ENCODE peak calls at places on chromosomes 5 and 9, in eight cellular contexts. One of them, this sample, is unnamed. For H3K4me1, the result is how much of the 10 kb centered on the place peaks cover.

GRCh38 chr9:22079873-22080341 is 70.8 kb upstream of the CDKN2B start:
- DNase-seq in breast epithelium: no peak
- DNase-seq in stomach: no peak
- DNase-seq in tibial nerve: peak
- DNase-seq in suprapubic skin: no peak
- DNase-seq in IMR-90: peak
- DNase-seq in fibroblast of lung: peak
- DNase-seq in tibial artery: peak
- DNase-seq in this sample: no peak

GRCh38 chr5:343461-344401 is 22.2 kb downstream of the AHRR start:
- DNase-seq in breast epithelium: no peak
- DNase-seq in tibial artery: no peak
- DNase-seq in suprapubic skin: no peak
- DNase-seq in tibial nerve: no peak
- DNase-seq in stomach: peak
- DNase-seq in fibroblast of lung: peak
- DNase-seq in IMR-90: peak
- DNase-seq in this sample: peak

GRCh38 chr9:92963831-92964606 is 16.7 kb downstream of the FGD3 start:
- DNase-seq in breast epithelium: peak
- DNase-seq in fibroblast of lung: no peak
- DNase-seq in suprapubic skin: peak
- DNase-seq in tibial nerve: peak
- DNase-seq in IMR-90: no peak
- DNase-seq in stomach: peak
- DNase-seq in tibial artery: peak
- DNase-seq in this sample: no peak

GRCh38 chr5:23466401-23466886 is 41.0 kb upstream of the PRDM9 start:
- DNase-seq in tibial artery: no peak
- DNase-seq in suprapubic skin: no peak
- DNase-seq in fibroblast of lung: peak
- DNase-seq in IMR-90: no peak
- DNase-seq in tibial nerve: no peak
- DNase-seq in stomach: no peak
- DNase-seq in breast epithelium: no peak
- DNase-seq in this sample: peak

GRCh38 chr5:126354012-126354856 is 69.0 kb upstream of the GRAMD2B start:
- DNase-seq in suprapubic skin: no peak
- DNase-seq in fibroblast of lung: peak
- DNase-seq in breast epithelium: no peak
- DNase-seq in tibial artery: no peak
- DNase-seq in tibial nerve: peak
- DNase-seq in stomach: no peak
- DNase-seq in IMR-90: peak
- DNase-seq in this sample: peak

GRCh38 chr5:91598216-91598615 is 215.1 kb upstream of the ARRDC3 start:
- DNase-seq in tibial nerve: no peak
- DNase-seq in tibial artery: no peak
- DNase-seq in fibroblast of lung: no peak
- DNase-seq in IMR-90: no peak
- DNase-seq in breast epithelium: no peak
- DNase-seq in stomach: no peak
- DNase-seq in suprapubic skin: no peak
- DNase-seq in this sample: no peak

GRCh38 chr9:112970939-112971338 is 41.1 kb downstream of the ZNF883 start:
- DNase-seq in breast epithelium: no peak
- DNase-seq in stomach: no peak
- DNase-seq in tibial artery: no peak
- DNase-seq in suprapubic skin: no peak
- DNase-seq in tibial nerve: no peak
- DNase-seq in fibroblast of lung: peak
- DNase-seq in IMR-90: no peak
- DNase-seq in this sample: no peak

GRCh38 chr9:76379494-76379893 is 14.7 kb downstream of the RFK start:
- DNase-seq in IMR-90: no peak
- DNase-seq in breast epithelium: no peak
- DNase-seq in suprapubic skin: no peak
- DNase-seq in tibial nerve: no peak
- DNase-seq in tibial artery: no peak
- DNase-seq in stomach: peak
- DNase-seq in fibroblast of lung: no peak
- DNase-seq in this sample: no peak

GRCh38 chr5:143898914-143899591 is 87.1 kb downstream of the HMHB1 start:
- DNase-seq in stomach: no peak
- DNase-seq in breast epithelium: no peak
- DNase-seq in IMR-90: no peak
- DNase-seq in tibial artery: no peak
- DNase-seq in fibroblast of lung: peak
- DNase-seq in suprapubic skin: no peak
- DNase-seq in tibial nerve: no peak
- DNase-seq in this sample: no peak

GRCh38 chr9:122463828-122464632 is 13.7 kb downstream of the OR1J1 start:
- DNase-seq in tibial nerve: no peak
- DNase-seq in breast epithelium: no peak
- DNase-seq in IMR-90: no peak
- DNase-seq in fibroblast of lung: no peak
- DNase-seq in stomach: no peak
- DNase-seq in tibial artery: no peak
- DNase-seq in suprapubic skin: no peak
- DNase-seq in this sample: peak

GRCh38 chr5:42812620-42813019 is 928 bp upstream of the SELENOP start:
- DNase-seq in stomach: no peak
- DNase-seq in suprapubic skin: no peak
- DNase-seq in tibial nerve: no peak
- DNase-seq in breast epithelium: no peak
- DNase-seq in fibroblast of lung: no peak
- DNase-seq in IMR-90: no peak
- DNase-seq in tibial artery: no peak
- DNase-seq in this sample: no peak

GRCh38 chr5:147534172-147534951 is 24.5 kb upstream of the DPYSL3 start:
- DNase-seq in breast epithelium: no peak
- DNase-seq in fibroblast of lung: peak
- DNase-seq in tibial nerve: no peak
- DNase-seq in IMR-90: peak
- DNase-seq in suprapubic skin: no peak
- DNase-seq in stomach: no peak
- DNase-seq in tibial artery: no peak
- DNase-seq in this sample: no peak

GRCh38 chr9:137550958-137551655 is 572 bp upstream of the MRPL41 start:
- DNase-seq in tibial artery: no peak
- DNase-seq in fibroblast of lung: no peak
- DNase-seq in tibial nerve: no peak
- DNase-seq in stomach: no peak
- DNase-seq in breast epithelium: no peak
- DNase-seq in suprapubic skin: peak
- DNase-seq in IMR-90: peak
- DNase-seq in this sample: peak

GRCh38 chr9:113269355-113269754 is 6.0 kb downstream of the CDC26 start:
- DNase-seq in stomach: no peak
- DNase-seq in IMR-90: no peak
- DNase-seq in suprapubic skin: no peak
- DNase-seq in tibial nerve: no peak
- DNase-seq in fibroblast of lung: no peak
- DNase-seq in breast epithelium: no peak
- DNase-seq in tibial artery: no peak
- DNase-seq in this sample: no peak

GRCh38 chr9:135649508-135649907 is 10.2 kb upstream of the GLT6D1 start:
- DNase-seq in stomach: no peak
- DNase-seq in suprapubic skin: no peak
- DNase-seq in fibroblast of lung: no peak
- DNase-seq in IMR-90: no peak
- DNase-seq in tibial nerve: no peak
- DNase-seq in breast epithelium: no peak
- DNase-seq in tibial artery: no peak
- DNase-seq in this sample: no peak

GRCh38 chr9:90925581-90926257 is 124.1 kb downstream of the SYK start:
- DNase-seq in breast epithelium: no peak
- DNase-seq in stomach: no peak
- DNase-seq in fibroblast of lung: peak
- DNase-seq in suprapubic skin: no peak
- DNase-seq in tibial artery: no peak
- DNase-seq in tibial nerve: no peak
- DNase-seq in IMR-90: peak
- DNase-seq in this sample: no peak

GRCh38 chr5:64632251-64632650 is 58.1 kb upstream of the SHISAL2B start:
- DNase-seq in IMR-90: peak
- DNase-seq in tibial artery: no peak
- DNase-seq in suprapubic skin: no peak
- DNase-seq in tibial nerve: no peak
- DNase-seq in fibroblast of lung: peak
- DNase-seq in breast epithelium: no peak
- DNase-seq in stomach: no peak
- DNase-seq in this sample: no peak

GRCh38 chr9:116000748-116001329 is 152.8 kb upstream of the PAPPA start:
- DNase-seq in IMR-90: no peak
- DNase-seq in suprapubic skin: no peak
- DNase-seq in fibroblast of lung: no peak
- DNase-seq in stomach: peak
- DNase-seq in tibial artery: no peak
- DNase-seq in breast epithelium: no peak
- DNase-seq in tibial nerve: no peak
- DNase-seq in this sample: peak

GRCh38 chr9:6197330-6197729 is 18.3 kb upstream of the IL33 start:
- DNase-seq in tibial nerve: no peak
- DNase-seq in IMR-90: peak
- DNase-seq in suprapubic skin: no peak
- DNase-seq in fibroblast of lung: peak
- DNase-seq in breast epithelium: no peak
- DNase-seq in stomach: no peak
- DNase-seq in tibial artery: no peak
- DNase-seq in this sample: peak

GRCh38 chr5:72298711-72299110 is 21.3 kb downstream of the MRPS27 start:
- DNase-seq in fibroblast of lung: no peak
- DNase-seq in suprapubic skin: no peak
- DNase-seq in stomach: no peak
- DNase-seq in tibial nerve: no peak
- DNase-seq in breast epithelium: no peak
- DNase-seq in IMR-90: no peak
- DNase-seq in tibial artery: no peak
- DNase-seq in this sample: no peak
- H3K4me1 ChIP-seq in fibroblast of lung: under half
- H3K4me1 ChIP-seq in suprapubic skin: under half
- H3K4me1 ChIP-seq in stomach: under half
- H3K4me1 ChIP-seq in tibial nerve: under half
- H3K4me1 ChIP-seq in breast epithelium: under half
- H3K4me1 ChIP-seq in IMR-90: under half
- H3K4me1 ChIP-seq in tibial artery: under half
- H3K4me1 ChIP-seq in this sample: under half

DNA sequence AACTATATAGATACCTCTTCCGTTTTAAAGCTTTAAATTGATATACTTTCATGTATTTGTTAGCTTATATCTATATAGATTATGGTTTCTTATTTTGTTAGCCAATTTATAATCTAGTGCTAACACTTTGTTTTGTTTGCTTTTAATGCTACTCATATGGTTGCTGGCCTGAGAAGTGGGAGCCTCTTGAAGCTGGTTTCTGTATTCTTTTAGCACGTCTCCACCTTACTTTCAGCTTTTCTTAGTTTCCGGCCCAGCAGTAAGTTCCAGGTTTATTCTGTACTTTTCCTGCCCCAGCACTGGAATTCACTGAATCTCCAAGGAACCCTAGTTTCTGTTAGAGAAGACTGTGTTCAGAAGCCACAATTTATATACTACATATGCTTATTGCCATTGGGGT is 458.9 kb downstream of the PRR16 start:
- DNase-seq in suprapubic skin: no peak
- DNase-seq in stomach: no peak
- DNase-seq in fibroblast of lung: no peak
- DNase-seq in IMR-90: no peak
- DNase-seq in breast epithelium: no peak
- DNase-seq in tibial nerve: no peak
- DNase-seq in tibial artery: no peak
- DNase-seq in this sample: no peak
- H3K4me3 ChIP-seq in suprapubic skin: no peak
- H3K4me3 ChIP-seq in stomach: no peak
- H3K4me3 ChIP-seq in fibroblast of lung: no peak
- H3K4me3 ChIP-seq in IMR-90: no peak
- H3K4me3 ChIP-seq in breast epithelium: no peak
- H3K4me3 ChIP-seq in tibial nerve: no peak
- H3K4me3 ChIP-seq in tibial artery: no peak
- H3K4me3 ChIP-seq in this sample: no peak

GRCh38 chr5:132339502-132339901 is 30.0 kb upstream of the SLC22A5 start:
- DNase-seq in breast epithelium: no peak
- DNase-seq in tibial nerve: no peak
- DNase-seq in stomach: no peak
- DNase-seq in IMR-90: no peak
- DNase-seq in suprapubic skin: no peak
- DNase-seq in tibial artery: no peak
- DNase-seq in fibroblast of lung: no peak
- DNase-seq in this sample: no peak

GRCh38 chr5:132344775-132345514 is 24.6 kb upstream of the SLC22A5 start:
- DNase-seq in tibial nerve: no peak
- DNase-seq in IMR-90: no peak
- DNase-seq in fibroblast of lung: no peak
- DNase-seq in stomach: no peak
- DNase-seq in suprapubic skin: no peak
- DNase-seq in tibial artery: no peak
- DNase-seq in breast epithelium: no peak
- DNase-seq in this sample: no peak

DNA sequence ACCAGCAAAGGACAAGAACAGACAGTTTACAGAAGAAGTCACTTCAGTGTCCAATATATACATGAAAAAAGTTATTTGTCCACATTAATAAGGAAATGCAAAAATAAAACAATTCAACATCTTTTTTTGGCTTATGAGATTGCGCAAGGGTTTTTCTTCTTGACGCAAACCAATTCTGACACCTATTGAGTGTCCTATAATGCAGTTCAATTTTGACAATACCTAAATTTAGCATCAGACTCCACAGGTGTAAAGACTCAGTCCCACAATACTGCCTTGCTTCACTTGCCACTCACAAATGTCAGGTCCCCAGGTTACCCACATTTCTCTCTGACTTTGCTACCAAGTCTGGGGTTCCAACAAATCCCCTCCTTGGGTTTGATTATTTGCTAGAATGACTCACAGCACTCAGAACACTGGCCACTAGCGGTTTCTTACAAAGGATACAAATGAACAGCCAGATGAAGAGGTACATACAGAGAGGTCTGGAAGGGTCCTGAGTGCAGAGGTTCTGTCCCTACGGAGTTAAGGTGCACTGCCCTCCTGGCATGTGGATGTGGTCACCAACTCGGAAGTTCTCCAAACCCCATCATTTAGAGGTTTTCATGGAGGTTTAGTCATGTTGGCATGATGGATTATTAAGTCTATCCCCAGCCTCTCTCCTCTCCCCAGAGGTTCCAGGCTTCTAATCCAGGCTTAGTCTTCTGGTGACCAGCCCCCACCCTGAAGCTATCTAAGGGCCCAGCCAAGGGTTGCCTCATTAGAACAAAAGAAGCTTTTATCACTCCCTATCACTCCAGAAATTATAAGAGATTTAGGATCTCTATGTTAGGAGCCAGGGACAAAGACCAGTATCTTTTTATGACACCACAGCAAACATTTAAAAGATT is 27.0 kb upstream of the SLC22A5 start:
- DNase-seq in tibial artery: no peak
- DNase-seq in breast epithelium: no peak
- DNase-seq in stomach: no peak
- DNase-seq in fibroblast of lung: no peak
- DNase-seq in suprapubic skin: no peak
- DNase-seq in IMR-90: peak
- DNase-seq in tibial nerve: no peak
- DNase-seq in this sample: no peak
- TF ChIP-seq CTCF in tibial artery: no peak
- TF ChIP-seq CTCF in breast epithelium: no peak
- TF ChIP-seq CTCF in stomach: no peak
- TF ChIP-seq CTCF in fibroblast of lung: no peak
- TF ChIP-seq CTCF in suprapubic skin: no peak
- TF ChIP-seq CTCF in IMR-90: no peak
- TF ChIP-seq CTCF in tibial nerve: no peak
- TF ChIP-seq CTCF in this sample: no peak

GRCh38 chr9:124304285-124304684 is 46.5 kb downstream of the NEK6 start:
- DNase-seq in tibial artery: no peak
- DNase-seq in breast epithelium: no peak
- DNase-seq in fibroblast of lung: no peak
- DNase-seq in stomach: no peak
- DNase-seq in suprapubic skin: no peak
- DNase-seq in IMR-90: no peak
- DNase-seq in tibial nerve: no peak
- DNase-seq in this sample: no peak
- H3K4me1 ChIP-seq in tibial artery: under half
- H3K4me1 ChIP-seq in breast epithelium: under half
- H3K4me1 ChIP-seq in fibroblast of lung: under half
- H3K4me1 ChIP-seq in stomach: under half
- H3K4me1 ChIP-seq in suprapubic skin: under half
- H3K4me1 ChIP-seq in IMR-90: under half
- H3K4me1 ChIP-seq in tibial nerve: under half
- H3K4me1 ChIP-seq in this sample: under half

This sample was measured in neural progenitor cell.